ENCODE peak calls at places on chromosomes 5 and 9, in eight cellular contexts. V is GM12865; T is stimulated activated CD4-positive, alpha-beta T cell treated with anti-CD3 and anti-CD28 coated beads, Interleukin-4, amount 100 ng/mL, for 48 hours; X is erythroblast; N is activated CD4-positive, alpha-beta T cell treated with anti-CD3 and anti-CD28 coated beads, Interleukin-2, amount 50 U/mL, for 1 hour; I is hepatocyte; D is T-cell; R is tibial artery. Z is an unnamed sample.
A peak's percentile ranks its signal among the peaks of the same experiment; 100 is the strongest.

GRCh38 chr9:126491256-126491879 is 122.4 kb upstream of the LMX1B start:
- DNase-seq in D (peak; percentile 45), I (peak; percentile 79), N (peak; percentile 46), V (peak; percentile 68), T (no peak), R (no peak), X (peak; percentile 80), Z (peak; percentile 67)

GRCh38 chr5:78985407-78986223 is 505 bp upstream of the ARSB start:
- DNase-seq in R (peak; percentile 70), V (peak; percentile 91), D (peak; percentile 6), I (peak; percentile 57), N (peak; percentile 22), X (peak; percentile 86), T (peak; percentile 56), Z (peak; percentile 31)

GRCh38 chr9:18626046-18626698 is 152.2 kb downstream of the ADAMTSL1 start:
- DNase-seq in V (no peak), N (no peak), X (no peak), D (no peak), I (no peak), R (no peak), T (no peak), Z (no peak)

GRCh38 chr5:40429258-40430111 is 250.2 kb upstream of the PTGER4 start:
- DNase-seq in T (no peak), N (no peak), X (no peak), D (no peak), V (no peak), R (no peak), I (no peak), Z (no peak)

GRCh38 chr5:127887282-127887681 is 184.1 kb downstream of the CCDC192 start:
- DNase-seq in T (no peak), V (no peak), N (no peak), I (no peak), R (no peak), X (no peak), D (no peak), Z (no peak)

GRCh38 chr9:136725612-136726011 is 13.2 kb downstream of the DIPK1B start:
- DNase-seq in N (no peak), R (no peak), I (peak; percentile 65), D (no peak), X (peak; percentile 20), T (no peak), V (no peak), Z (no peak)

GRCh38 chr9:76034049-76034448 is 143.6 kb downstream of the PCSK5 start:
- DNase-seq in I (no peak), R (no peak), T (no peak), D (no peak), V (no peak), X (no peak), N (no peak), Z (no peak)

GRCh38 chr5:52893105-52893504 is 96.0 kb upstream of the ITGA2 start:
- DNase-seq in X (no peak), V (no peak), T (no peak), I (no peak), N (no peak), R (no peak), D (no peak), Z (no peak)

GRCh38 chr9:104981543-104982129 is 53.7 kb upstream of the ABCA1 start:
- DNase-seq in D (no peak), T (no peak), X (peak; percentile 53), N (no peak), R (no peak), I (no peak), V (no peak), Z (no peak)

GRCh38 chr9:1044643-1045042 is 5.5 kb upstream of the DMRT2 start:
- DNase-seq in R (no peak), D (no peak), V (no peak), T (no peak), N (no peak), X (no peak), I (no peak), Z (no peak)

GRCh38 chr9:130732793-130733221 is 39.2 kb downstream of the EXOSC2 start:
- DNase-seq in V (no peak), X (no peak), T (no peak), I (no peak), D (no peak), R (no peak), N (no peak), Z (no peak)

GRCh38 chr5:27241564-27242257 is 203.3 kb upstream of the CDH9 start:
- DNase-seq in T (no peak), I (peak; percentile 51), V (no peak), X (no peak), D (no peak), R (no peak), N (no peak), Z (no peak)

GRCh38 chr9:130453487-130453886 is 8.7 kb downstream of the ASS1 start:
- DNase-seq in T (no peak), D (no peak), N (no peak), X (no peak), I (peak; percentile 68), V (no peak), R (no peak), Z (no peak)

GRCh38 chr5:139388198-139388821 is 1.4 kb downstream of the MZB1 start:
- DNase-seq in R (peak; percentile 63), N (no peak), T (no peak), X (no peak), D (no peak), I (peak; percentile 52), V (peak; percentile 84), Z (no peak)

GRCh38 chr9:107711528-107711927 is 222.0 kb upstream of the KLF4 start:
- DNase-seq in D (no peak), N (no peak), V (no peak), I (peak; percentile 80), T (no peak), X (no peak), R (no peak), Z (no peak)

GRCh38 chr9:125896964-125897363 is 149.8 kb downstream of the PBX3 start:
- DNase-seq in R (no peak), I (no peak), V (no peak), T (no peak), D (no peak), X (no peak), N (no peak), Z (no peak)

GRCh38 chr5:65062684-65063083 is 294.0 kb downstream of the CWC27 start:
- DNase-seq in I (peak; percentile 65), V (no peak), D (no peak), T (no peak), R (peak; percentile 86), X (no peak), N (no peak), Z (no peak)

GRCh38 chr5:166068547-166069335 is 2222.7 kb upstream of the WWC1 start:
- DNase-seq in I (peak; percentile 8), D (no peak), N (no peak), R (no peak), X (no peak), T (no peak), V (no peak), Z (no peak)

GRCh38 chr5:137402436-137403187 is 96.5 kb downstream of the SPOCK1 start:
- DNase-seq in D (no peak), X (no peak), I (no peak), T (no peak), V (no peak), N (no peak), R (no peak), Z (no peak)

GRCh38 chr9:137021979-137022619 is 5.9 kb downstream of the ABCA2 start:
- DNase-seq in R (no peak), N (peak; percentile 69), X (peak; percentile 89), D (peak; percentile 60), T (peak; percentile 79), I (peak; percentile 88), V (peak; percentile 81), Z (peak; percentile 68)

GRCh38 chr9:105346273-105346672 is 101.6 kb upstream of the FSD1L start:
- DNase-seq in X (no peak), R (no peak), T (no peak), V (no peak), N (no peak), D (no peak), I (no peak), Z (no peak)

GRCh38 chr5:73777192-73777591 is 151.2 kb downstream of the ARHGEF28 start:
- DNase-seq in D (no peak), X (no peak), I (no peak), T (no peak), N (no peak), V (no peak), R (no peak), Z (no peak)

GRCh38 chr5:166211640-166212039 is 2079.8 kb upstream of the WWC1 start:
- DNase-seq in V (no peak), R (no peak), X (no peak), I (no peak), T (no peak), N (no peak), D (no peak), Z (no peak)

GRCh38 chr9:121075251-121076036 is 689 bp downstream of the CNTRL start:
- DNase-seq in X (peak; percentile 76), D (peak; percentile 15), V (peak; percentile 65), I (peak; percentile 22), N (no peak), T (no peak), R (no peak), Z (peak; percentile 9)

GRCh38 chr9:4579011-4579410 is 83.1 kb upstream of the PLPP6 start:
- DNase-seq in V (no peak), R (no peak), D (no peak), N (no peak), I (no peak), X (no peak), T (no peak), Z (no peak)

Z was measured in effector memory CD8-positive, alpha-beta T cell.